ENCODE peak calls at places on chromosome 7, in four cellular contexts. H, E, Q and R are unnamed samples.

GRCh38 chr7:30430300-30430699 is 48.3 kb downstream of the NOD1 start:
- DNase-seq in E (no peak), Q (no peak), H (no peak), R (no peak)

GRCh38 chr7:158782638-158783490 is 46.4 kb downstream of the ESYT2 start:
- DNase-seq in Q (no peak), H (peak), E (peak), R (no peak)

GRCh38 chr7:53272081-53272480 is 236.6 kb downstream of the POM121L12 start:
- DNase-seq in H (no peak), Q (no peak), E (no peak), R (no peak)

GRCh38 chr7:123727071-123727837 is 21.5 kb downstream of the WASL start:
- DNase-seq in H (peak), Q (no peak), E (no peak), R (no peak)

GRCh38 chr7:90560730-90561129 is 35.4 kb upstream of the CDK14 start:
- DNase-seq in H (peak), Q (no peak), E (no peak), R (no peak)

GRCh38 chr7:155506854-155507337 is 39.5 kb downstream of the CNPY1 start:
- DNase-seq in H (no peak), E (peak), Q (no peak), R (peak)

GRCh38 chr7:157691521-157692155 is 354.8 kb downstream of the DNAJB6 start:
- DNase-seq in Q (no peak), E (no peak), H (no peak), R (no peak)

GRCh38 chr7:50782376-50783208 is at the start of gene GRB10:
- DNase-seq in E (no peak), Q (no peak), H (peak), R (no peak)

GRCh38 chr7:154792436-154793055 is 210.4 kb downstream of the PAXIP1 start:
- DNase-seq in Q (no peak), E (no peak), H (no peak), R (no peak)

GRCh38 chr7:42972703-42973500 is 40.7 kb downstream of the MRPL32 start:
- DNase-seq in Q (peak), H (peak), E (no peak), R (peak)

GRCh38 chr7:50851891-50852290 is 69.2 kb upstream of the GRB10 start:
- DNase-seq in Q (no peak), H (no peak), E (no peak), R (no peak)

GRCh38 chr7:27091125-27091524 is 4.7 kb downstream of the HOXA1 start:
- DNase-seq in Q (no peak), H (no peak), E (no peak), R (no peak)

GRCh38 chr7:157518514-157519175 is 181.8 kb downstream of the DNAJB6 start:
- DNase-seq in E (no peak), H (no peak), Q (no peak), R (no peak)

GRCh38 chr7:39621784-39622411 is 1.5 kb upstream of the RALA start:
- DNase-seq in H (no peak), Q (no peak), E (no peak), R (peak)

GRCh38 chr7:155872678-155873369 is 60.6 kb upstream of the SHH start:
- DNase-seq in E (no peak), H (no peak), Q (no peak), R (no peak)

GRCh38 chr7:75048435-75049379 is 24.9 kb downstream of the RCC1L start:
- DNase-seq in E (no peak), Q (no peak), H (no peak), R (no peak)

GRCh38 chr7:137606061-137606674 is 240.6 kb downstream of the DGKI start:
- DNase-seq in Q (no peak), H (peak), E (no peak), R (no peak)